ENCODE peak calls at places on chromosomes 16 and 17, in nine cellular contexts. One of them, this sample, is unnamed.

GRCh38 chr16:82055728-82056549 is 20.9 kb downstream of the HSD17B2 start:
- DNase-seq in right lobe of liver: no peak
- DNase-seq in endothelial cell: no peak
- DNase-seq in epithelial cell of esophagus: peak; percentile 88
- DNase-seq in BJ: no peak
- DNase-seq in stomach: no peak
- DNase-seq in A549: no peak
- DNase-seq in glutamatergic neuron: no peak
- DNase-seq in neural progenitor cell: no peak
- DNase-seq in this sample: no peak

GRCh38 chr17:35879748-35880654 is at the start of gene CCL5:
- DNase-seq in epithelial cell of esophagus: peak; percentile 70
- DNase-seq in neural progenitor cell: no peak
- DNase-seq in glutamatergic neuron: no peak
- DNase-seq in stomach: no peak
- DNase-seq in endothelial cell: no peak
- DNase-seq in A549: no peak
- DNase-seq in right lobe of liver: no peak
- DNase-seq in BJ: no peak
- DNase-seq in this sample: no peak

GRCh38 chr17:58529275-58529674 is 14.8 kb upstream of the MTMR4 start:
- DNase-seq in A549: no peak
- DNase-seq in neural progenitor cell: peak; percentile 16
- DNase-seq in endothelial cell: no peak
- DNase-seq in right lobe of liver: no peak
- DNase-seq in glutamatergic neuron: no peak
- DNase-seq in stomach: no peak
- DNase-seq in BJ: no peak
- DNase-seq in epithelial cell of esophagus: no peak
- DNase-seq in this sample: no peak

GRCh38 chr17:16304832-16305231 is 48.4 kb downstream of the CENPV start:
- DNase-seq in neural progenitor cell: peak; percentile 52
- DNase-seq in epithelial cell of esophagus: peak; percentile 24
- DNase-seq in glutamatergic neuron: no peak
- DNase-seq in A549: no peak
- DNase-seq in endothelial cell: peak; percentile 26
- DNase-seq in right lobe of liver: no peak
- DNase-seq in stomach: no peak
- DNase-seq in BJ: no peak
- DNase-seq in this sample: no peak

GRCh38 chr17:19762515-19762961 is 14.4 kb upstream of the ALDH3A1 start:
- DNase-seq in endothelial cell: peak; percentile 88
- DNase-seq in A549: peak; percentile 97
- DNase-seq in stomach: peak; percentile 72
- DNase-seq in neural progenitor cell: peak; percentile 84
- DNase-seq in right lobe of liver: peak; percentile 70
- DNase-seq in BJ: no peak
- DNase-seq in glutamatergic neuron: peak; percentile 92
- DNase-seq in epithelial cell of esophagus: peak; percentile 64
- DNase-seq in this sample: no peak

GRCh38 chr16:50925758-50926357 is 184.0 kb downstream of the CYLD start:
- DNase-seq in glutamatergic neuron: no peak
- DNase-seq in neural progenitor cell: no peak
- DNase-seq in stomach: no peak
- DNase-seq in right lobe of liver: no peak
- DNase-seq in endothelial cell: no peak
- DNase-seq in A549: no peak
- DNase-seq in BJ: no peak
- DNase-seq in epithelial cell of esophagus: peak; percentile 85
- DNase-seq in this sample: no peak

GRCh38 chr16:11016993-11017392 is 72.6 kb downstream of the CLEC16A start:
- DNase-seq in right lobe of liver: no peak
- DNase-seq in neural progenitor cell: no peak
- DNase-seq in epithelial cell of esophagus: peak; percentile 92
- DNase-seq in glutamatergic neuron: no peak
- DNase-seq in stomach: peak; percentile 78
- DNase-seq in endothelial cell: no peak
- DNase-seq in BJ: no peak
- DNase-seq in A549: peak; percentile 62
- DNase-seq in this sample: no peak

GRCh38 chr17:34619687-34620217 is 40.4 kb downstream of the TMEM132E start:
- DNase-seq in glutamatergic neuron: no peak
- DNase-seq in endothelial cell: no peak
- DNase-seq in BJ: no peak
- DNase-seq in A549: no peak
- DNase-seq in neural progenitor cell: no peak
- DNase-seq in right lobe of liver: no peak
- DNase-seq in epithelial cell of esophagus: no peak
- DNase-seq in stomach: no peak
- DNase-seq in this sample: no peak

GRCh38 chr16:30903002-30903401 is 6.6 kb downstream of the CTF1 start:
- DNase-seq in glutamatergic neuron: no peak
- DNase-seq in endothelial cell: peak; percentile 19
- DNase-seq in A549: no peak
- DNase-seq in epithelial cell of esophagus: no peak
- DNase-seq in BJ: no peak
- DNase-seq in right lobe of liver: no peak
- DNase-seq in neural progenitor cell: no peak
- DNase-seq in stomach: no peak
- DNase-seq in this sample: no peak

GRCh38 chr17:65547253-65547670 is 14.2 kb downstream of the AXIN2 start:
- DNase-seq in A549: no peak
- DNase-seq in epithelial cell of esophagus: no peak
- DNase-seq in right lobe of liver: peak; percentile 82
- DNase-seq in BJ: no peak
- DNase-seq in glutamatergic neuron: no peak
- DNase-seq in stomach: peak; percentile 73
- DNase-seq in endothelial cell: no peak
- DNase-seq in neural progenitor cell: no peak
- DNase-seq in this sample: no peak

GRCh38 chr17:72697602-72698146 is 394.8 kb downstream of the SLC39A11 start:
- DNase-seq in A549: no peak
- DNase-seq in stomach: no peak
- DNase-seq in endothelial cell: no peak
- DNase-seq in neural progenitor cell: no peak
- DNase-seq in right lobe of liver: no peak
- DNase-seq in glutamatergic neuron: no peak
- DNase-seq in BJ: no peak
- DNase-seq in epithelial cell of esophagus: no peak
- DNase-seq in this sample: no peak

GRCh38 chr17:1957037-1957436 is 68.1 kb downstream of the RTN4RL1 start:
- DNase-seq in glutamatergic neuron: no peak
- DNase-seq in A549: no peak
- DNase-seq in BJ: no peak
- DNase-seq in right lobe of liver: no peak
- DNase-seq in stomach: no peak
- DNase-seq in endothelial cell: no peak
- DNase-seq in neural progenitor cell: no peak
- DNase-seq in epithelial cell of esophagus: no peak
- DNase-seq in this sample: no peak

GRCh38 chr17:4409659-4410058 is 24.1 kb upstream of the SPNS3 start:
- DNase-seq in A549: no peak
- DNase-seq in neural progenitor cell: no peak
- DNase-seq in BJ: no peak
- DNase-seq in glutamatergic neuron: no peak
- DNase-seq in stomach: no peak
- DNase-seq in epithelial cell of esophagus: peak; percentile 90
- DNase-seq in endothelial cell: no peak
- DNase-seq in right lobe of liver: no peak
- DNase-seq in this sample: no peak

GRCh38 chr17:4406386-4406785 is 27.4 kb upstream of the SPNS3 start:
- DNase-seq in neural progenitor cell: no peak
- DNase-seq in BJ: no peak
- DNase-seq in A549: no peak
- DNase-seq in stomach: no peak
- DNase-seq in endothelial cell: no peak
- DNase-seq in right lobe of liver: no peak
- DNase-seq in glutamatergic neuron: no peak
- DNase-seq in epithelial cell of esophagus: no peak
- DNase-seq in this sample: no peak

GRCh38 chr17:4405699-4406098 is 28.0 kb upstream of the SPNS3 start:
- DNase-seq in BJ: no peak
- DNase-seq in glutamatergic neuron: no peak
- DNase-seq in neural progenitor cell: no peak
- DNase-seq in A549: no peak
- DNase-seq in right lobe of liver: no peak
- DNase-seq in endothelial cell: no peak
- DNase-seq in epithelial cell of esophagus: no peak
- DNase-seq in stomach: no peak
- DNase-seq in this sample: no peak

GRCh38 chr17:4407216-4407615 is 26.5 kb upstream of the SPNS3 start:
- DNase-seq in endothelial cell: no peak
- DNase-seq in epithelial cell of esophagus: peak; percentile 75
- DNase-seq in A549: no peak
- DNase-seq in right lobe of liver: no peak
- DNase-seq in glutamatergic neuron: no peak
- DNase-seq in BJ: no peak
- DNase-seq in stomach: no peak
- DNase-seq in neural progenitor cell: no peak
- DNase-seq in this sample: no peak

GRCh38 chr17:4407851-4408250 is 25.9 kb upstream of the SPNS3 start:
- DNase-seq in right lobe of liver: no peak
- DNase-seq in neural progenitor cell: no peak
- DNase-seq in BJ: no peak
- DNase-seq in A549: no peak
- DNase-seq in endothelial cell: no peak
- DNase-seq in stomach: peak; percentile 58
- DNase-seq in glutamatergic neuron: no peak
- DNase-seq in epithelial cell of esophagus: peak; percentile 85
- DNase-seq in this sample: no peak
- TF ChIP-seq CTCF in right lobe of liver: no peak
- TF ChIP-seq CTCF in neural progenitor cell: no peak
- TF ChIP-seq CTCF in BJ: no peak
- TF ChIP-seq CTCF in A549: no peak
- TF ChIP-seq CTCF in endothelial cell: no peak
- TF ChIP-seq CTCF in stomach: no peak
- TF ChIP-seq CTCF in glutamatergic neuron: no peak
- TF ChIP-seq CTCF in epithelial cell of esophagus: peak; percentile 34
- TF ChIP-seq CTCF in this sample: no peak

GRCh38 chr17:28537219-28537610 is 15.2 kb downstream of the UNC119 start:
- DNase-seq in stomach: peak; percentile 84
- DNase-seq in right lobe of liver: no peak
- DNase-seq in endothelial cell: no peak
- DNase-seq in A549: no peak
- DNase-seq in epithelial cell of esophagus: no peak
- DNase-seq in glutamatergic neuron: no peak
- DNase-seq in BJ: no peak
- DNase-seq in neural progenitor cell: no peak
- DNase-seq in this sample: no peak
- TF ChIP-seq CTCF in stomach: no peak
- TF ChIP-seq CTCF in right lobe of liver: no peak
- TF ChIP-seq CTCF in endothelial cell: no peak
- TF ChIP-seq CTCF in A549: no peak
- TF ChIP-seq CTCF in epithelial cell of esophagus: no peak
- TF ChIP-seq CTCF in glutamatergic neuron: no peak
- TF ChIP-seq CTCF in BJ: no peak
- TF ChIP-seq CTCF in neural progenitor cell: no peak
- TF ChIP-seq CTCF in this sample: no peak

GRCh38 chr17:7014995-7015586 is 2.7 kb downstream of the RNASEK start:
- DNase-seq in right lobe of liver: no peak
- DNase-seq in stomach: no peak
- DNase-seq in endothelial cell: no peak
- DNase-seq in neural progenitor cell: peak; percentile 21
- DNase-seq in glutamatergic neuron: no peak
- DNase-seq in A549: no peak
- DNase-seq in BJ: no peak
- DNase-seq in epithelial cell of esophagus: peak; percentile 44
- DNase-seq in this sample: no peak
- TF ChIP-seq CTCF in right lobe of liver: peak; percentile 20
- TF ChIP-seq CTCF in stomach: no peak
- TF ChIP-seq CTCF in endothelial cell: peak; percentile 63
- TF ChIP-seq CTCF in neural progenitor cell: peak; percentile 1
- TF ChIP-seq CTCF in glutamatergic neuron: peak; percentile 69
- TF ChIP-seq CTCF in A549: peak; percentile 19
- TF ChIP-seq CTCF in BJ: no peak
- TF ChIP-seq CTCF in epithelial cell of esophagus: no peak
- TF ChIP-seq CTCF in this sample: no peak

GRCh38 chr17:7570351-7570750 is 8.6 kb downstream of the SENP3 start:
- DNase-seq in A549: no peak
- DNase-seq in endothelial cell: no peak
- DNase-seq in BJ: no peak
- DNase-seq in glutamatergic neuron: no peak
- DNase-seq in right lobe of liver: no peak
- DNase-seq in epithelial cell of esophagus: no peak
- DNase-seq in stomach: no peak
- DNase-seq in neural progenitor cell: no peak
- DNase-seq in this sample: no peak

GRCh38 chr17:7574176-7574953 is 5.1 kb upstream of the CD68 start:
- DNase-seq in endothelial cell: no peak
- DNase-seq in stomach: no peak
- DNase-seq in glutamatergic neuron: no peak
- DNase-seq in epithelial cell of esophagus: no peak
- DNase-seq in right lobe of liver: no peak
- DNase-seq in BJ: no peak
- DNase-seq in A549: no peak
- DNase-seq in neural progenitor cell: no peak
- DNase-seq in this sample: no peak

GRCh38 chr17:7572338-7572587 is 7.2 kb upstream of the CD68 start:
- DNase-seq in neural progenitor cell: no peak
- DNase-seq in A549: no peak
- DNase-seq in stomach: no peak
- DNase-seq in epithelial cell of esophagus: no peak
- DNase-seq in endothelial cell: no peak
- DNase-seq in right lobe of liver: no peak
- DNase-seq in BJ: no peak
- DNase-seq in glutamatergic neuron: no peak
- DNase-seq in this sample: peak; percentile 97

GRCh38 chr17:7573324-7574080 is 5.9 kb upstream of the CD68 start:
- DNase-seq in neural progenitor cell: peak; percentile 94
- DNase-seq in glutamatergic neuron: peak; percentile 93
- DNase-seq in BJ: peak; percentile 50
- DNase-seq in right lobe of liver: peak; percentile 89
- DNase-seq in endothelial cell: peak; percentile 90
- DNase-seq in stomach: peak; percentile 86
- DNase-seq in A549: peak; percentile 91
- DNase-seq in epithelial cell of esophagus: peak; percentile 76
- DNase-seq in this sample: peak; percentile 37

DNA sequence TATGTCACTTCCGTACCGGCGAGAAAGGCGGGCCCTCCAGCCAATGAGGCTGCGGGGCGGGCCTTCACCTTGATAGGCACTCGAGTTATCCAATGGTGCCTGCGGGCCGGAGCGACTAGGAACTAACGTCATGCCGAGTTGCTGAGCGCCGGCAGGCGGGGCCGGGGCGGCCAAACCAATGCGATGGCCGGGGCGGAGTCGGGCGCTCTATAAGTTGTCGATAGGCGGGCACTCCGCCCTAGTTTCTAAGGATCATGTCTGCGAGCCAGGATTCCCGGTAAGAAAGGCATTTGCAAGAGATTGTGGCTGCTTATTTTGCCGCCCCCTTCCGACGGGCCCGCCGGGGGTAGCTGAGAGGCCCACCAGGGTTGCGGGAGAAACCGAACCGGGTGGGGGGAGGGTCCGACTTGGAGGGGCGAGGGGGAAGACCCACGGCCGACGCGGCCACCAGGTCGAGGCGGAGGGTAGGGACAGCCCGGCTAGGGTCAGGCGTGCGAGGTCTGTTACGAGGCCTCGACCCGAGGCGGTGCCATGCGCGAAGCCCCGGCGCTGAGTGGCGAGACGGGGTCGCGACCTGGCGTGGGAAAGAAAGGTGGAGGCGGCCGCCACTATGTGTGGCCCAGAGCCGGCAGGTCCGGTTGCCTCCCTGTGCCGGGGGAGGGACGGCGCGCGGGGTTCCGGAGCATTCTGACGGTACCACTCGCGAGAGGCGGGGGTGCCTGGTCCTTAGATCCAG is 6.7 kb upstream of the CD68 start:
- DNase-seq in A549: peak; percentile 100
- DNase-seq in right lobe of liver: peak; percentile 100
- DNase-seq in epithelial cell of esophagus: peak; percentile 99
- DNase-seq in glutamatergic neuron: peak; percentile 99
- DNase-seq in endothelial cell: peak; percentile 100
- DNase-seq in BJ: peak; percentile 97
- DNase-seq in stomach: peak; percentile 100
- DNase-seq in neural progenitor cell: peak; percentile 99
- DNase-seq in this sample: no peak
- TF ChIP-seq CTCF in A549: no peak
- TF ChIP-seq CTCF in right lobe of liver: no peak
- TF ChIP-seq CTCF in epithelial cell of esophagus: no peak
- TF ChIP-seq CTCF in glutamatergic neuron: no peak
- TF ChIP-seq CTCF in endothelial cell: no peak
- TF ChIP-seq CTCF in BJ: peak; percentile 2
- TF ChIP-seq CTCF in stomach: no peak
- TF ChIP-seq CTCF in neural progenitor cell: no peak
- TF ChIP-seq CTCF in this sample: no peak

This sample was measured in AG04449.